ENCODE peak calls at places on chromosomes 11 and 22, in five cellular contexts. C is AG10803; L is mesendoderm; Q is activated CD8-positive, alpha-beta T cell treated with anti-CD3 and anti-CD28 coated beads for 36 hours; Z is activated CD8-positive, alpha-beta memory T cell treated with anti-CD3 and anti-CD28 coated beads, Interleukin-2, amount 50 U/mL, for 48 hours. G is an unnamed sample.

GRCh38 chr11:70144262-70144661 is 58.8 kb upstream of the FADD start:
- DNase-seq in C (no peak), L (no peak), Q (no peak), Z (no peak), G (no peak)

GRCh38 chr11:19349340-19350025 is 108.7 kb upstream of the E2F8 start:
- DNase-seq in C (no peak), L (no peak), Q (no peak), Z (no peak), G (no peak)

GRCh38 chr11:68049509-68050370 is 10.9 kb downstream of the TCIRG1 start:
- DNase-seq in C (no peak), L (no peak), Q (no peak), Z (no peak), G (no peak)

GRCh38 chr11:60959445-60959844 is 7.5 kb upstream of the SLC15A3 start:
- DNase-seq in C (peak; percentile 42), L (no peak), Q (no peak), Z (no peak), G (no peak)

GRCh38 chr11:57224537-57224936 is 12.5 kb downstream of the APLNR start:
- DNase-seq in C (peak; percentile 62), L (no peak), Q (no peak), Z (no peak), G (no peak)

GRCh38 chr11:127859941-127860354 is 727.4 kb downstream of the ETS1 start:
- DNase-seq in C (peak; percentile 17), L (no peak), Q (no peak), Z (no peak), G (no peak)

GRCh38 chr22:49878206-49878605 is 24.6 kb downstream of the ZBED4 start:
- DNase-seq in C (no peak), L (no peak), Q (no peak), Z (no peak), G (no peak)

GRCh38 chr11:92297551-92298237 is 73.1 kb downstream of the FAT3 start:
- DNase-seq in C (no peak), L (no peak), Q (no peak), Z (no peak), G (no peak)

GRCh38 chr22:25207553-25208157 is 8.0 kb downstream of the CRYBB3 start:
- DNase-seq in C (no peak), L (no peak), Q (no peak), Z (no peak), G (no peak)

GRCh38 chr11:64814712-64815187 is 4.4 kb upstream of the MEN1 start:
- DNase-seq in C (no peak), L (no peak), Q (no peak), Z (no peak), G (no peak)

GRCh38 chr11:29282088-29282487 is 734.7 kb downstream of the KCNA4 start:
- DNase-seq in C (peak; percentile 88), L (peak; percentile 44), Q (no peak), Z (no peak), G (no peak)

GRCh38 chr11:68215087-68215445 is 2.0 kb upstream of the KMT5B start:
- DNase-seq in C (no peak), L (no peak), Q (peak; percentile 76), Z (peak; percentile 64), G (no peak)

GRCh38 chr11:125626381-125626950 is 1.5 kb downstream of the CHEK1 start:
- DNase-seq in C (peak; percentile 30), L (no peak), Q (peak; percentile 50), Z (peak; percentile 53), G (peak; percentile 70)

GRCh38 chr11:103736986-103737622 is 299.3 kb upstream of the DDI1 start:
- DNase-seq in C (no peak), L (no peak), Q (no peak), Z (no peak), G (no peak)

GRCh38 chr22:41676134-41676533 is 12.5 kb downstream of the SNU13 start:
- DNase-seq in C (no peak), L (no peak), Q (no peak), Z (no peak), G (no peak)

GRCh38 chr11:2911088-2912037 is 17.9 kb downstream of the PHLDA2 start:
- DNase-seq in C (no peak), L (no peak), Q (no peak), Z (no peak), G (no peak)

GRCh38 chr22:39169797-39170466 is 17.5 kb upstream of the CBX7 start:
- DNase-seq in C (no peak), L (peak; percentile 71), Q (no peak), Z (no peak), G (no peak)

G was measured in DND-41.